ENCODE peak calls at places on chromosomes 1 and 21, in seven cellular contexts. One of them, this sample, is unnamed.

GRCh38 chr1:213997031-213997771 is 9.4 kb downstream of the PROX1 start:
- DNase-seq in fibroblast of lung: peak
- DNase-seq in tibial artery: no peak
- DNase-seq in AG04450: no peak
- DNase-seq in endodermal cell: no peak
- DNase-seq in stomach: no peak
- DNase-seq in K562: no peak
- DNase-seq in this sample: no peak

GRCh38 chr1:19425643-19426245 is 59.6 kb downstream of the CAPZB start:
- DNase-seq in AG04450: no peak
- DNase-seq in endodermal cell: no peak
- DNase-seq in fibroblast of lung: no peak
- DNase-seq in K562: no peak
- DNase-seq in tibial artery: no peak
- DNase-seq in stomach: no peak
- DNase-seq in this sample: no peak

GRCh38 chr1:228316589-228317387 is 89.8 kb downstream of the TRIM11 start:
- DNase-seq in stomach: no peak
- DNase-seq in fibroblast of lung: no peak
- DNase-seq in endodermal cell: peak
- DNase-seq in K562: peak
- DNase-seq in tibial artery: no peak
- DNase-seq in AG04450: no peak
- DNase-seq in this sample: no peak

GRCh38 chr1:66217021-66217420 is 316.9 kb upstream of the SGIP1 start:
- DNase-seq in stomach: no peak
- DNase-seq in endodermal cell: no peak
- DNase-seq in tibial artery: no peak
- DNase-seq in fibroblast of lung: peak
- DNase-seq in K562: no peak
- DNase-seq in AG04450: no peak
- DNase-seq in this sample: peak

GRCh38 chr1:243493156-243494129 is 237.6 kb downstream of the SDCCAG8 start:
- DNase-seq in fibroblast of lung: peak
- DNase-seq in stomach: no peak
- DNase-seq in AG04450: no peak
- DNase-seq in endodermal cell: no peak
- DNase-seq in K562: no peak
- DNase-seq in tibial artery: no peak
- DNase-seq in this sample: no peak

GRCh38 chr1:46004491-46004890 is 127.9 kb downstream of the PIK3R3 start:
- DNase-seq in endodermal cell: no peak
- DNase-seq in AG04450: no peak
- DNase-seq in fibroblast of lung: no peak
- DNase-seq in K562: no peak
- DNase-seq in stomach: no peak
- DNase-seq in tibial artery: no peak
- DNase-seq in this sample: no peak

GRCh38 chr1:35448344-35448801 is 108.8 kb downstream of the KIAA0319L start:
- DNase-seq in endodermal cell: no peak
- DNase-seq in AG04450: peak
- DNase-seq in fibroblast of lung: peak
- DNase-seq in K562: no peak
- DNase-seq in tibial artery: peak
- DNase-seq in stomach: peak
- DNase-seq in this sample: peak

GRCh38 chr1:165645654-165646366 is 14.8 kb downstream of the MGST3 start:
- DNase-seq in fibroblast of lung: no peak
- DNase-seq in stomach: peak
- DNase-seq in K562: peak
- DNase-seq in tibial artery: no peak
- DNase-seq in AG04450: no peak
- DNase-seq in endodermal cell: no peak
- DNase-seq in this sample: no peak

GRCh38 chr1:218874313-218874712 is 299.4 kb upstream of the LYPLAL1 start:
- DNase-seq in stomach: no peak
- DNase-seq in endodermal cell: no peak
- DNase-seq in fibroblast of lung: peak
- DNase-seq in K562: no peak
- DNase-seq in tibial artery: no peak
- DNase-seq in AG04450: peak
- DNase-seq in this sample: peak

GRCh38 chr21:15894596-15894995 is 164.8 kb downstream of the USP25 start:
- DNase-seq in stomach: no peak
- DNase-seq in tibial artery: no peak
- DNase-seq in endodermal cell: no peak
- DNase-seq in fibroblast of lung: peak
- DNase-seq in AG04450: no peak
- DNase-seq in K562: no peak
- DNase-seq in this sample: no peak

GRCh38 chr1:47650205-47650604 is 212.4 kb downstream of the FOXD2 start:
- DNase-seq in stomach: peak
- DNase-seq in K562: no peak
- DNase-seq in endodermal cell: peak
- DNase-seq in fibroblast of lung: peak
- DNase-seq in tibial artery: peak
- DNase-seq in AG04450: peak
- DNase-seq in this sample: peak

GRCh38 chr1:67535474-67535873 is 105.3 kb upstream of the SERBP1 start:
- DNase-seq in AG04450: peak
- DNase-seq in tibial artery: peak
- DNase-seq in K562: peak
- DNase-seq in endodermal cell: peak
- DNase-seq in stomach: peak
- DNase-seq in fibroblast of lung: peak
- DNase-seq in this sample: no peak

GRCh38 chr1:221294244-221294643 is 415.0 kb downstream of the HLX start:
- DNase-seq in K562: no peak
- DNase-seq in stomach: no peak
- DNase-seq in AG04450: no peak
- DNase-seq in tibial artery: no peak
- DNase-seq in fibroblast of lung: peak
- DNase-seq in endodermal cell: no peak
- DNase-seq in this sample: peak

GRCh38 chr1:168751195-168751650 is 22.2 kb upstream of the DPT start:
- DNase-seq in endodermal cell: no peak
- DNase-seq in AG04450: no peak
- DNase-seq in stomach: no peak
- DNase-seq in fibroblast of lung: no peak
- DNase-seq in tibial artery: no peak
- DNase-seq in K562: no peak
- DNase-seq in this sample: no peak

GRCh38 chr1:10007161-10007560 is 10.1 kb downstream of the RBP7 start:
- DNase-seq in fibroblast of lung: no peak
- DNase-seq in K562: no peak
- DNase-seq in endodermal cell: no peak
- DNase-seq in stomach: peak
- DNase-seq in tibial artery: no peak
- DNase-seq in AG04450: no peak
- DNase-seq in this sample: no peak

DNA sequence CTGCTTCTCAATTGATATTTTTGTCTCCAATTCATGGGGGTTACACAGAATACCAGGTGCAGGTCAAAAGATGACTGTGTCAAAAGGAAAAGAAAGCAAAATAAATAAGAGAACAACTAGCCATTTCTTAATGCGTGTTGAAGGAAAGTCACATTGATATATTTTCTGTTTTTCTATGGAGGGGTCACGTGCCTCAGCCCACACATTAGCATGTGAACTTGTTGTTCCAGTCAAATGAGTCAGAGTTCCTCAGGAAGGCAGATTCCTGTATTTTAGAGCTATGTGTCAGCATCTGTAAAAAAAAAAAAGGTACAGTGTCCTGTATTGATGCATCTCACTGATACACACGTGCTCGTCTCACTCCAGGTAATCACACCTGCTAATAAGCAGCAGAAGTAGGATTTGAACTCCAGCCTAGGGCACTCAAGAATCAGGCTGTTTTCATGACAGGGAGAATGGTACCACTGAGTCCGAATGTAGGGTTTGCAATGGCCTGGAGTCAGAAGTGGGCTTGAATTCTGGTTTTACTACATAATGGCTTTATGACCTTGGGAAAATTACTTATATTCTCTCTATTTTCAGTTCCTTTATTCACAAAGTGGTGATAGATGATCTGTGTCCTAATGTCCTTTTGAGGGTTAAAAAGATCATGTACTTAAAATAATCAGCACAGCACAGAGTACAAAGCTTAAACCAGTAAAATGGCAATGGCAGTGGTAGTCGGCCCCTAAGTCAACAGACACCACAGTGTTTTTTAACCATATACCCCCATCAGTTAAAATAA is 63.9 kb upstream of the HOOK1 start:
- DNase-seq in AG04450: peak
- DNase-seq in tibial artery: peak
- DNase-seq in fibroblast of lung: peak
- DNase-seq in endodermal cell: no peak
- DNase-seq in K562: no peak
- DNase-seq in stomach: no peak
- DNase-seq in this sample: peak
- H3K27ac ChIP-seq in AG04450: peak
- H3K27ac ChIP-seq in tibial artery: no peak
- H3K27ac ChIP-seq in fibroblast of lung: no peak
- H3K27ac ChIP-seq in endodermal cell: no peak
- H3K27ac ChIP-seq in K562: no peak
- H3K27ac ChIP-seq in stomach: no peak
- H3K27ac ChIP-seq in this sample: no peak

GRCh38 chr1:89169166-89169565 is 6.6 kb downstream of the GBP7 start:
- DNase-seq in endodermal cell: no peak
- DNase-seq in stomach: no peak
- DNase-seq in AG04450: no peak
- DNase-seq in tibial artery: no peak
- DNase-seq in K562: no peak
- DNase-seq in fibroblast of lung: no peak
- DNase-seq in this sample: no peak

GRCh38 chr1:89170171-89171066 is 5.4 kb downstream of the GBP7 start:
- DNase-seq in fibroblast of lung: no peak
- DNase-seq in endodermal cell: no peak
- DNase-seq in tibial artery: no peak
- DNase-seq in stomach: no peak
- DNase-seq in AG04450: no peak
- DNase-seq in K562: no peak
- DNase-seq in this sample: no peak

GRCh38 chr1:89167590-89168215 is 8.1 kb downstream of the GBP7 start:
- DNase-seq in K562: no peak
- DNase-seq in stomach: no peak
- DNase-seq in tibial artery: no peak
- DNase-seq in fibroblast of lung: no peak
- DNase-seq in endodermal cell: no peak
- DNase-seq in AG04450: no peak
- DNase-seq in this sample: no peak

GRCh38 chr1:89171067-89171438 is 4.8 kb downstream of the GBP7 start:
- DNase-seq in stomach: no peak
- DNase-seq in endodermal cell: no peak
- DNase-seq in K562: no peak
- DNase-seq in fibroblast of lung: no peak
- DNase-seq in AG04450: no peak
- DNase-seq in tibial artery: no peak
- DNase-seq in this sample: no peak

DNA sequence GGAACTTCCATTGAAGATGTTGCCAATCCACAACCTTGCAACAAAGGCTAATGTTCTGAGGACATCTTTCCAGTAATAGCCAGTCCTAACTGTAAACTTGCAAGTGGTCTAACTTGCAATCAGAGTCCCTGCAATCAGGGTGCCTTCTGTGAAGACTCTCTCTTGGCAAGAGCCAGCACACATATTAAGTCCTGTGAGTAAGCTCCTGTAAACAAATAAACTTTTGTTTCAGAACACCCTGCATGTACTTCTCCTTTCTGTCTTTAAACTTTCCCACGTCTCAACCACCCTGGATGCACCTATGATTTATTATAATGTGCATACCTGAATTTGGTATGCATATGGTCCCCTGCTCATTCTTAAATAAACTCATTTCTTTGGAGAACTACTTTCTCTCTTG is 9.1 kb downstream of the GBP7 start:
- DNase-seq in tibial artery: no peak
- DNase-seq in AG04450: no peak
- DNase-seq in stomach: no peak
- DNase-seq in K562: no peak
- DNase-seq in fibroblast of lung: no peak
- DNase-seq in endodermal cell: no peak
- DNase-seq in this sample: peak
- H3K27ac ChIP-seq in tibial artery: no peak
- H3K27ac ChIP-seq in AG04450: no peak
- H3K27ac ChIP-seq in stomach: no peak
- H3K27ac ChIP-seq in K562: no peak
- H3K27ac ChIP-seq in fibroblast of lung: no peak
- H3K27ac ChIP-seq in endodermal cell: no peak
- H3K27ac ChIP-seq in this sample: no peak

GRCh38 chr1:20683614-20684013 is 22.4 kb upstream of the DDOST start:
- DNase-seq in AG04450: no peak
- DNase-seq in endodermal cell: no peak
- DNase-seq in K562: no peak
- DNase-seq in fibroblast of lung: no peak
- DNase-seq in stomach: no peak
- DNase-seq in tibial artery: no peak
- DNase-seq in this sample: no peak
- H3K27ac ChIP-seq in AG04450: no peak
- H3K27ac ChIP-seq in endodermal cell: no peak
- H3K27ac ChIP-seq in K562: no peak
- H3K27ac ChIP-seq in fibroblast of lung: no peak
- H3K27ac ChIP-seq in stomach: no peak
- H3K27ac ChIP-seq in tibial artery: no peak
- H3K27ac ChIP-seq in this sample: no peak

GRCh38 chr1:154559496-154559950 is 1.1 kb upstream of the UBE2Q1 start:
- DNase-seq in K562: peak
- DNase-seq in stomach: peak
- DNase-seq in AG04450: peak
- DNase-seq in fibroblast of lung: peak
- DNase-seq in tibial artery: peak
- DNase-seq in endodermal cell: peak
- DNase-seq in this sample: peak

GRCh38 chr1:154557939-154558609 is 388 bp downstream of the UBE2Q1 start:
- DNase-seq in fibroblast of lung: no peak
- DNase-seq in stomach: peak
- DNase-seq in endodermal cell: peak
- DNase-seq in AG04450: no peak
- DNase-seq in tibial artery: peak
- DNase-seq in K562: peak
- DNase-seq in this sample: no peak

GRCh38 chr1:154557248-154557938 is 1.1 kb downstream of the UBE2Q1 start:
- DNase-seq in endodermal cell: no peak
- DNase-seq in AG04450: no peak
- DNase-seq in fibroblast of lung: no peak
- DNase-seq in stomach: no peak
- DNase-seq in tibial artery: no peak
- DNase-seq in K562: no peak
- DNase-seq in this sample: no peak

GRCh38 chr1:154558610-154559495 is at the start of gene UBE2Q1:
- DNase-seq in stomach: peak
- DNase-seq in tibial artery: peak
- DNase-seq in endodermal cell: peak
- DNase-seq in AG04450: peak
- DNase-seq in K562: peak
- DNase-seq in fibroblast of lung: peak
- DNase-seq in this sample: peak

DNA sequence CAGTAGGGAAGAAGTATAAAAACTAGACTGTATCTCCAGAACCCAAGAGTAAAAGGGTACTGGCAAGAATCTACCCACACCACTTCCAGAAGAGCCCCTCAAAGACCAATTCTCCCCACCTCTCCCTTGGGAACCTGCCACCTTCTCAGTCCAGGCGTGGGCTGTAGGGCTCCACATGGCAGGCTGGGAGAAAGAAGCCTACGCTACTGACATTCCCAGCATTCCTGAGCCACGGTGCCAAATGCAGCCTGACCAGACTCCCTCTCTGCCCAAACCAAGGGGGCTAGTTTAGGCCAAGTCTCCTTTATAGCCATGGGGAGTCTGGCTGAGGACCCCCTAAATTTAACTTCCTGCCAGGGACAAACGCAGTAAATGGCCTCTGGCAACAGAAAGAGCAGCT is 2.0 kb downstream of the UBE2Q1 start:
- DNase-seq in K562: no peak
- DNase-seq in tibial artery: no peak
- DNase-seq in fibroblast of lung: no peak
- DNase-seq in AG04450: no peak
- DNase-seq in endodermal cell: peak
- DNase-seq in stomach: no peak
- DNase-seq in this sample: no peak
- H3K27ac ChIP-seq in K562: no peak
- H3K27ac ChIP-seq in tibial artery: peak
- H3K27ac ChIP-seq in fibroblast of lung: peak
- H3K27ac ChIP-seq in AG04450: peak
- H3K27ac ChIP-seq in endodermal cell: no peak
- H3K27ac ChIP-seq in stomach: no peak
- H3K27ac ChIP-seq in this sample: no peak